ENCODE peak calls at places on chromosomes 3 and 15, in seven cellular contexts. G is AG04450, A is astrocyte, E is psoas muscle, V is pancreas, B is MM.1S, X is fibroblast of lung. Q is an unnamed sample.

GRCh38 chr3:159839561-159840379 is 148.9 kb upstream of the IL12A start:
- DNase-seq in G (no peak), X (peak; percentile 40), E (peak; percentile 56), V (no peak), B (no peak), A (peak; percentile 44), Q (no peak)

GRCh38 chr3:69806735-69807438 is 67.6 kb downstream of the MITF start:
- DNase-seq in X (peak; percentile 50), G (no peak), V (no peak), B (no peak), E (no peak), A (peak; percentile 88), Q (no peak)

GRCh38 chr15:24865300-24865699 is 89.5 kb upstream of the SNRPN start:
- DNase-seq in A (no peak), V (no peak), G (no peak), B (no peak), E (no peak), X (no peak), Q (no peak)

GRCh38 chr3:114586119-114586518 is 292.3 kb downstream of the TIGIT start:
- DNase-seq in G (no peak), V (no peak), X (no peak), B (no peak), A (no peak), E (no peak), Q (no peak)

GRCh38 chr3:194184265-194184751 is 48.4 kb downstream of the HES1 start:
- DNase-seq in G (no peak), A (no peak), X (no peak), V (no peak), E (no peak), B (no peak), Q (no peak)

GRCh38 chr3:120284702-120285507 is at the start of gene GPR156:
- DNase-seq in B (no peak), V (no peak), E (no peak), G (no peak), X (no peak), A (no peak), Q (no peak)

GRCh38 chr3:143120716-143121239 is 1.2 kb downstream of the CHST2 start:
- DNase-seq in E (no peak), V (no peak), B (peak; percentile 53), G (no peak), X (peak; percentile 49), A (no peak), Q (peak; percentile 19)

GRCh38 chr3:143821862-143822261 is 26.4 kb downstream of the SLC9A9 start:
- DNase-seq in E (no peak), V (no peak), B (no peak), A (no peak), X (no peak), G (no peak), Q (no peak)

GRCh38 chr15:71334434-71334833 is 219.2 kb downstream of the THSD4 start:
- DNase-seq in E (no peak), V (no peak), A (no peak), X (no peak), B (no peak), G (no peak), Q (no peak)

GRCh38 chr3:177602601-177603136 is 405.4 kb upstream of the TBL1XR1 start:
- DNase-seq in E (no peak), B (no peak), G (no peak), A (peak; percentile 35), V (no peak), X (no peak), Q (no peak)

GRCh38 chr15:38036790-38037338 is 102.4 kb downstream of the TMCO5A start:
- DNase-seq in G (no peak), V (no peak), E (no peak), X (no peak), A (no peak), B (no peak), Q (no peak)

GRCh38 chr3:124831631-124832184 is 55.5 kb downstream of the ITGB5 start:
- DNase-seq in X (no peak), A (no peak), G (no peak), B (no peak), E (no peak), V (no peak), Q (no peak)

GRCh38 chr15:67091073-67091965 is 25.9 kb downstream of the SMAD3 start:
- DNase-seq in G (peak; percentile 86), B (peak; percentile 55), V (peak; percentile 72), X (peak; percentile 88), A (peak; percentile 99), E (peak; percentile 93), Q (peak; percentile 72)

GRCh38 chr3:111311709-111312235 is 230.2 kb upstream of the CD96 start:
- DNase-seq in B (peak; percentile 97), A (peak; percentile 80), G (no peak), X (no peak), E (no peak), V (no peak), Q (no peak)

GRCh38 chr15:40097968-40098476 is 10.7 kb downstream of the BMF start:
- DNase-seq in V (peak; percentile 75), G (no peak), E (peak; percentile 73), A (no peak), X (peak; percentile 36), B (peak; percentile 77), Q (peak; percentile 69)

GRCh38 chr3:148991219-148992026 is at the start of gene GYG1:
- DNase-seq in V (peak; percentile 87), G (peak; percentile 38), B (peak; percentile 90), E (peak; percentile 94), X (peak; percentile 79), A (peak; percentile 68), Q (peak; percentile 85)

GRCh38 chr3:181838940-181839914 is 127.5 kb downstream of the SOX2 start:
- DNase-seq in V (no peak), A (peak; percentile 4), B (peak; percentile 58), X (no peak), G (no peak), E (no peak), Q (no peak)

GRCh38 chr3:77605865-77606264 is 566.0 kb downstream of the ROBO2 start:
- DNase-seq in A (no peak), V (no peak), X (no peak), B (peak; percentile 59), G (no peak), E (no peak), Q (no peak)

GRCh38 chr3:140292154-140292553 is 357.2 kb downstream of the CLSTN2 start:
- DNase-seq in V (no peak), A (peak; percentile 64), B (no peak), E (no peak), G (no peak), X (no peak), Q (no peak)

GRCh38 chr15:69824075-69824876 is 273.4 kb downstream of the TLE3 start:
- DNase-seq in X (no peak), B (no peak), V (no peak), G (no peak), E (no peak), A (no peak), Q (no peak)

GRCh38 chr3:119723022-119723421 is 20.2 kb downstream of the CFAP91 start:
- DNase-seq in V (no peak), A (no peak), X (no peak), B (no peak), G (no peak), E (no peak), Q (no peak)

GRCh38 chr15:57541805-57542504 is 49.7 kb upstream of the MYZAP start:
- DNase-seq in A (peak; percentile 37), G (peak; percentile 52), V (peak; percentile 72), B (no peak), X (peak; percentile 81), E (peak; percentile 83), Q (peak; percentile 80)

GRCh38 chr3:143775401-143775970 is 72.8 kb downstream of the SLC9A9 start:
- DNase-seq in V (no peak), E (no peak), X (peak; percentile 64), G (no peak), B (peak; percentile 71), A (no peak), Q (no peak)

GRCh38 chr15:27549796-27550195 is 549.3 kb downstream of the OCA2 start:
- DNase-seq in E (no peak), V (no peak), A (no peak), G (no peak), B (no peak), X (no peak), Q (no peak)

GRCh38 chr15:27545494-27546255 is 553.4 kb downstream of the OCA2 start:
- DNase-seq in A (peak; percentile 59), X (no peak), V (no peak), G (no peak), B (no peak), E (no peak), Q (no peak)

GRCh38 chr15:27550635-27551034 is 548.5 kb downstream of the OCA2 start:
- DNase-seq in X (no peak), B (no peak), A (no peak), G (no peak), V (no peak), E (no peak), Q (no peak)
- H3K9me3 ChIP-seq in X (no peaks in the 10 kb centered on the region), B (no peaks in the 10 kb centered on the region), A (no peaks in the 10 kb centered on the region), G (no peaks in the 10 kb centered on the region), V (no peaks in the 10 kb centered on the region), E (no peaks in the 10 kb centered on the region), Q (peaks cover 2% of the 10 kb centered on the region)

GRCh38 chr3:190345878-190346277 is 23.6 kb upstream of the CLDN1 start:
- DNase-seq in G (no peak), A (no peak), V (no peak), B (no peak), X (no peak), E (no peak), Q (no peak)

GRCh38 chr3:190345027-190345821 is 23.0 kb upstream of the CLDN1 start:
- DNase-seq in E (no peak), B (no peak), X (peak; percentile 75), V (peak; percentile 23), A (peak; percentile 98), G (peak; percentile 85), Q (no peak)

GRCh38 chr3:190346541-190346940 is 24.3 kb upstream of the CLDN1 start:
- DNase-seq in X (no peak), B (no peak), G (no peak), A (peak; percentile 22), E (no peak), V (no peak), Q (no peak)
- H3K27ac ChIP-seq in X (no peak overlapping the region), B (no peak overlapping the region), G (no peak overlapping the region), A (peak overlapping the region; percentile 31), E (no peak overlapping the region), V (no peak overlapping the region), Q (no peak overlapping the region)

GRCh38 chr3:138270245-138270644 is 59.4 kb downstream of the NME9 start:
- DNase-seq in G (no peak), E (no peak), B (no peak), V (no peak), X (peak; percentile 6), A (no peak), Q (no peak)
- TF ChIP-seq CTCF in G (no peak), E (no peak), B (no peak), V (no peak), X (no peak), A (no peak), Q (no peak)

GRCh38 chr15:20295238-20295811 is 246.3 kb downstream of the GOLGA6L6 start:
- DNase-seq in A (no peak), X (no peak), E (no peak), V (no peak), G (no peak), B (no peak), Q (no peak)

DNA sequence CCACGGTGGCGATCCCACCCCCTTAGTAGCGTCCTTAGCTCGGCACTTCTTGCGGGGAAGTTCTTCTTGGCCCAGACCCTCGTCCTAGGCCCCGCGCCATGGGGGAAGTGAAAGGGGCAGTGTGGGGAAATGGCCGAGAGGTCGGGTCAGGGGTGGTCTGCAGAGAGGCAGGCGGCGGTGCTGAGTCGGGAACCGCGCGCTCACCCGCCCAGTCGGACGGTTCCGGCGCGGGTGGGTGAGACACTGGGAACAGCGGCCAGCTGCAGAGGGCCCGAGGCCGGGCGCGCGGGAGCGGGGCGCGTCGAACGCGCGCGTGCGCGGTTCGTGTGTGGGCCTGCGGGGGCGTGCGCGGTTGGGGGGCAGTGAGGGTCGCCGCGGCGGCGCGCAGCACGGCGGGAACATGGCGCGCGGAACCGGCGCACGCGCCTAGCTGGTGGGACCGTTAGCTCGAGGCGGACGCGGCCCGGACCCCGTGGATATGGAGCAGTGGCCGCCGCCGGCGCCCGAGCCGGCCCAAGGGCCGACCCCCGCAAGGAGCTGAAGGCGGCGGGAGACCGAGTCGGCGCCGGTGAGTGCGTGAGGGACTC is 246.9 kb downstream of the GOLGA6L6 start:
- DNase-seq in V (no peak), B (no peak), X (no peak), G (no peak), E (peak; percentile 63), A (no peak), Q (no peak)
- H3K9me3 ChIP-seq in V (no peaks in the 10 kb centered on the region), B (no peaks in the 10 kb centered on the region), X (peaks cover 3% of the 10 kb centered on the region), G (peaks cover 46% of the 10 kb centered on the region), E (no peaks in the 10 kb centered on the region), A (peaks cover 22% of the 10 kb centered on the region), Q (no peaks in the 10 kb centered on the region)